ENCODE peak calls at places on chromosome 1, in nine cellular contexts. C is spleen; I is stomach; V is BE2C; R is pancreas; O is OCI-LY7; S is mesendoderm; Y is CD8-positive, alpha-beta T cell; T is K562. N is an unnamed sample.
A peak's percentile ranks its signal among the peaks of the same experiment; 100 is the strongest.

GRCh38 chr1:232950919-232951579 is 638 bp downstream of the NTPCR start:
- DNase-seq in I (no peak), O (peak; percentile 33), T (peak; percentile 54), V (peak; percentile 38), Y (peak; percentile 18), C (no peak), R (no peak), S (peak; percentile 74), N (no peak)

GRCh38 chr1:3049164-3049563 is 19.8 kb upstream of the PRDM16 start:
- DNase-seq in S (no peak), T (no peak), R (peak; percentile 43), O (no peak), Y (no peak), C (peak; percentile 58), I (no peak), V (no peak), N (no peak)

GRCh38 chr1:181033128-181033798 is 520 bp upstream of the MR1 start:
- DNase-seq in O (peak; percentile 63), Y (peak; percentile 29), V (no peak), S (no peak), R (no peak), C (no peak), T (no peak), I (no peak), N (no peak)

GRCh38 chr1:219347843-219348475 is 174.3 kb downstream of the LYPLAL1 start:
- DNase-seq in I (peak; percentile 57), R (peak; percentile 88), Y (no peak), T (no peak), C (peak; percentile 64), O (no peak), S (no peak), V (no peak), N (no peak)

GRCh38 chr1:240027059-240027462 is 64.6 kb upstream of the FMN2 start:
- DNase-seq in Y (no peak), T (peak; percentile 40), S (peak; percentile 57), I (no peak), R (no peak), C (no peak), O (peak; percentile 25), V (peak; percentile 47), N (no peak)

GRCh38 chr1:226983998-226984364 is 43.9 kb downstream of the COQ8A start:
- DNase-seq in Y (no peak), R (peak; percentile 49), O (no peak), T (no peak), I (no peak), V (no peak), C (peak; percentile 60), S (no peak), N (no peak)

GRCh38 chr1:201348211-201348566 is 29.3 kb downstream of the TNNT2 start:
- DNase-seq in R (peak; percentile 52), S (peak; percentile 84), I (peak; percentile 50), C (peak; percentile 57), V (peak; percentile 61), O (peak; percentile 49), Y (no peak), T (peak; percentile 74), N (no peak)

GRCh38 chr1:90707363-90707710 is 9.8 kb downstream of the BARHL2 start:
- DNase-seq in Y (no peak), C (peak; percentile 76), V (no peak), R (peak; percentile 92), T (peak; percentile 23), I (peak; percentile 46), O (no peak), S (peak; percentile 94), N (no peak)

GRCh38 chr1:101697057-101697456 is 299.7 kb downstream of the OLFM3 start:
- DNase-seq in Y (no peak), T (no peak), O (no peak), V (no peak), R (no peak), S (no peak), C (no peak), I (no peak), N (no peak)

GRCh38 chr1:217117973-217118465 is 394.8 kb upstream of the ESRRG start:
- DNase-seq in T (no peak), R (no peak), C (no peak), S (no peak), O (no peak), Y (no peak), I (no peak), V (no peak), N (no peak)

GRCh38 chr1:159196543-159196942 is 8.1 kb upstream of the ACKR1 start:
- DNase-seq in Y (no peak), V (no peak), S (peak; percentile 47), T (peak; percentile 18), R (no peak), C (no peak), I (no peak), O (no peak), N (no peak)

GRCh38 chr1:212630159-212630900 is 21.8 kb downstream of the ATF3 start:
- DNase-seq in V (peak; percentile 68), O (peak; percentile 69), C (peak; percentile 89), R (peak; percentile 82), I (peak; percentile 68), T (peak; percentile 85), Y (peak; percentile 56), S (peak; percentile 95), N (no peak)

GRCh38 chr1:75954594-75954993 is 22.4 kb upstream of the ASB17 start:
- DNase-seq in R (no peak), V (no peak), O (no peak), S (no peak), T (no peak), Y (no peak), I (no peak), C (no peak), N (no peak)

GRCh38 chr1:66351913-66352312 is 182.0 kb upstream of the SGIP1 start:
- DNase-seq in I (no peak), S (peak; percentile 59), C (no peak), Y (peak; percentile 30), V (no peak), R (no peak), T (no peak), O (no peak), N (no peak)

GRCh38 chr1:244231572-244232315 is 180.7 kb downstream of the ZBTB18 start:
- DNase-seq in O (no peak), S (no peak), I (peak; percentile 46), V (peak; percentile 32), C (no peak), R (peak; percentile 78), T (no peak), Y (no peak), N (no peak)

DNA sequence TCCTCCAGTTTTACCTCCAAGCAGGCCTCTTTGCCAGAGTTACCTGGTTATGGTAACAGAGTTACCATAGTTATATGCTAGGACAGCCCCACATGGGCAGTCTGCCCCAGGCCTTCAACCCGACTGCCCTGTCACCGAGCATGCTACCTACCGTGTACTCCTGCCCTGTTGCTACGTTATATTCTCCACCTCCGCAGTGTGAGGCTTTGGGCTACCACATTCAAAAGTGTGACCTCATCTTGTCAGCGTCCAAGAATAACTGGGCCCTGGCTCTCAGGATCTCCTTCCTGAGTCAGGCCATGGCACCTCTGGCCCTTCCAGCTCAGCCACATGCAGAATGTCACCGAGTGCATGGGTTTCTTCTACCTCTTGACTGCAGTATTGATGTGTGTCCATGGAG is 8.9 kb downstream of the MAPKAPK2 start:
- DNase-seq in T (no peak), C (no peak), S (no peak), V (no peak), O (no peak), I (no peak), Y (no peak), R (no peak), N (no peak)
- H3K4me1 ChIP-seq in T (peaks cover 32% of the 10 kb centered on the region), C (peaks cover 53% of the 10 kb centered on the region), S (peaks cover 13% of the 10 kb centered on the region), V (no peaks in the 10 kb centered on the region), O (no peaks in the 10 kb centered on the region), I (peaks cover 78% of the 10 kb centered on the region), Y (peaks cover 13% of the 10 kb centered on the region), R (peaks cover 57% of the 10 kb centered on the region), N (no peaks in the 10 kb centered on the region)

GRCh38 chr1:107965112-107965991 is at the start of gene VAV3:
- DNase-seq in Y (peak; percentile 58), V (peak; percentile 69), I (peak; percentile 70), C (peak; percentile 94), S (peak; percentile 94), T (no peak), R (peak; percentile 68), O (peak; percentile 81), N (peak; percentile 54)

GRCh38 chr1:107964397-107965111 is 426 bp downstream of the VAV3 start:
- DNase-seq in Y (peak; percentile 28), V (peak; percentile 11), R (peak; percentile 47), T (no peak), O (peak; percentile 46), S (peak; percentile 61), C (peak; percentile 88), I (peak; percentile 37), N (peak; percentile 62)

GRCh38 chr1:107963601-107964396 is 1.2 kb downstream of the VAV3 start:
- DNase-seq in T (no peak), C (peak; percentile 89), V (no peak), R (no peak), Y (peak; percentile 40), S (peak; percentile 68), I (peak; percentile 39), O (peak; percentile 70), N (no peak)

GRCh38 chr1:107966550-107966949 is 1.6 kb upstream of the VAV3 start:
- DNase-seq in R (no peak), O (no peak), V (no peak), I (no peak), C (no peak), Y (no peak), S (no peak), T (no peak), N (no peak)

GRCh38 chr1:107963009-107963408 is 2.0 kb downstream of the VAV3 start:
- DNase-seq in Y (no peak), S (no peak), T (no peak), O (no peak), I (no peak), R (no peak), V (no peak), C (no peak), N (no peak)
- H3K4me1 ChIP-seq in Y (peaks cover 15% of the 10 kb centered on the region), S (peaks cover 6% of the 10 kb centered on the region), T (peaks cover 9% of the 10 kb centered on the region), O (peaks cover 11% of the 10 kb centered on the region), I (peaks cover 4% of the 10 kb centered on the region), R (no peaks in the 10 kb centered on the region), V (no peaks in the 10 kb centered on the region), C (peaks cover 17% of the 10 kb centered on the region), N (peaks cover 4% of the 10 kb centered on the region)

GRCh38 chr1:99685516-99686180 is 39.7 kb downstream of the PALMD start:
- DNase-seq in V (peak; percentile 87), I (peak; percentile 80), R (peak; percentile 45), Y (peak; percentile 24), S (peak; percentile 73), C (no peak), O (peak; percentile 61), T (peak; percentile 36), N (no peak)
- H3K4me1 ChIP-seq in V (peaks cover 7% of the 10 kb centered on the region), I (no peaks in the 10 kb centered on the region), R (no peaks in the 10 kb centered on the region), Y (no peaks in the 10 kb centered on the region), S (no peaks in the 10 kb centered on the region), C (no peaks in the 10 kb centered on the region), O (no peaks in the 10 kb centered on the region), T (no peaks in the 10 kb centered on the region), N (no peaks in the 10 kb centered on the region)

DNA sequence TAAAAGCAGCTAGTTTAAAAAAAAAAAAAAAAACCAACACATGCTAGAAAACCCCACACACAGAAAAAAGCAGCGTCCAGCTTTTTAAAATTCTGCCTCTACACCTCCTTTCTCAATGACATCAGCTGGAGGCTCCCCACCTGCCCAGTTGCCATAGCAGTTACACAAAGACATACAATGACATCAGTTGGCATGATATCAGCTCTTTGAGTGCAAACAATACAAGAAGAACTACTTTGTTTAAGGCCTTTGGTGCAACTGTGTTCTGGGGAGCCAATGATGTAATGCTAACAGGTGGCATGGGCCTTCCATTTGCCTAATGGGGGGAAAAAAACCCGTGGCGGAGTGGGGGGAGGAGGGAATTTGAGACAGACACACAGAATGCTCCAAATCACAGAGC is 32.9 kb downstream of the DUSP10 start:
- DNase-seq in Y (peak; percentile 57), S (peak; percentile 76), T (no peak), C (no peak), O (no peak), V (peak; percentile 38), R (peak; percentile 80), I (no peak), N (no peak)
- H3K4me1 ChIP-seq in Y (peaks cover 31% of the 10 kb centered on the region), S (peaks cover 3% of the 10 kb centered on the region), T (peaks cover 10% of the 10 kb centered on the region), C (peaks cover 3% of the 10 kb centered on the region), O (no peaks in the 10 kb centered on the region), V (peaks cover 36% of the 10 kb centered on the region), R (peaks cover 38% of the 10 kb centered on the region), I (peaks cover 11% of the 10 kb centered on the region), N (no peaks in the 10 kb centered on the region)